ENCODE peak calls at places on chromosomes 16 and 17, in five cellular contexts. D, E, U, C and G are unnamed samples. For H3K4me1 and H3K9me3, the result is how much of the 10 kb centered on the place peaks cover.

GRCh38 chr17:30396612-30397011 is 17.9 kb downstream of the CPD start:
- DNase-seq in D (no peak), C (no peak), U (no peak), E (no peak), G (no peak)

GRCh38 chr17:4247361-4247980 is 16.3 kb downstream of the ANKFY1 start:
- DNase-seq in C (no peak), U (no peak), D (no peak), E (peak), G (no peak)

GRCh38 chr17:7307686-7308624 is 527 bp downstream of the EIF5A start:
- DNase-seq in U (peak), C (peak), D (peak), E (peak), G (peak)

GRCh38 chr16:48503779-48504178 is 106.2 kb downstream of the N4BP1 start:
- DNase-seq in E (no peak), U (peak), C (no peak), D (peak), G (peak)

GRCh38 chr17:44408786-44409185 is 19.3 kb upstream of the ITGA2B start:
- DNase-seq in U (no peak), D (no peak), E (no peak), C (no peak), G (no peak)

GRCh38 chr17:34474706-34475105 is 104.7 kb upstream of the TMEM132E start:
- DNase-seq in U (no peak), E (no peak), D (no peak), C (no peak), G (no peak)

GRCh38 chr17:73589096-73589980 is 54.9 kb downstream of the SDK2 start:
- DNase-seq in E (no peak), D (no peak), C (no peak), U (no peak), G (no peak)

GRCh38 chr17:7045492-7046126 is 1.7 kb upstream of the SLC16A11 start:
- DNase-seq in D (peak), U (no peak), E (peak), C (no peak), G (no peak)

GRCh38 chr17:5042152-5043022 is 7.2 kb upstream of the SLC52A1 start:
- DNase-seq in E (no peak), U (no peak), C (no peak), D (no peak), G (no peak)

GRCh38 chr17:79808763-79809529 is 12.1 kb upstream of the CBX8 start:
- DNase-seq in U (no peak), C (no peak), E (no peak), D (peak), G (no peak)

GRCh38 chr17:7897773-7898172 is 9.2 kb downstream of the CHD3 start:
- DNase-seq in E (no peak), C (no peak), U (no peak), D (peak), G (no peak)

GRCh38 chr17:81364278-81365147 is 30.7 kb upstream of the BAHCC1 start:
- DNase-seq in C (no peak), U (no peak), D (no peak), E (no peak), G (no peak)

GRCh38 chr17:73278465-73279453 is 17.1 kb upstream of the CPSF4L start:
- DNase-seq in C (no peak), E (peak), U (peak), D (peak), G (peak)

GRCh38 chr16:19715566-19715965 is 2.5 kb downstream of the KNOP1 start:
- DNase-seq in E (no peak), D (no peak), C (no peak), U (no peak), G (no peak)

GRCh38 chr16:11061629-11062270 is 117.4 kb downstream of the CLEC16A start:
- DNase-seq in D (no peak), U (no peak), C (no peak), E (no peak), G (no peak)

GRCh38 chr17:42026821-42027539 is 7.1 kb downstream of the NKIRAS2 start:
- DNase-seq in D (no peak), C (no peak), E (no peak), U (no peak), G (no peak)

GRCh38 chr16:4385066-4385788 is 13.6 kb downstream of the VASN start:
- DNase-seq in U (no peak), E (no peak), D (no peak), C (no peak), G (peak)

GRCh38 chr16:89973235-89973634 is 24.7 kb downstream of the DEF8 start:
- DNase-seq in D (no peak), C (no peak), E (no peak), U (no peak), G (no peak)
- H3K4me3 ChIP-seq in D (peak), C (peak), E (peak), U (peak), G (peak)

GRCh38 chr16:24988137-24988535 is 27.0 kb downstream of the ARHGAP17 start:
- DNase-seq in C (no peak), E (no peak), U (no peak), D (peak), G (no peak)
- H3K4me1 ChIP-seq in C (under half), E (under half), U (under half), D (under half), G (under half)

DNA sequence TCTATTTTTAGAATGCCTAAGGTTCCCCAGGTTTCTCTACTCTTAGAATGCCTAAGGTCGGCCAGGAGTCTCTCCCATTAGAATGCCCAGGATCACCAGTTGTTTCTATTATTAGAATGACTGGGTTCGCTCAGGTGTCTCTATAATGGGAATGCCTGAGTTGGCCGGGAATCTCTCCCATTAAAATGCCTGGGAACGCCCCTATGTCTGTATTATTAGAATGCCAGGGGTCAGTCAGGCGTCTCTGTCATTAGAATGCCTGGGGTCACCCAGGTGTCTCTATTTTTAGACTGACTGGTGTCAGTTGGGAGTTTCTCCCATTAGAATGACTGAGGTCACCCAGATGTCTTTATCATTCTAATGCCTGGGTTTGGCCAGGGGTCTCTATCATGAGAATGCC is 2252.5 kb downstream of the TP53TG3F start:
- DNase-seq in C (no peak), D (no peak), E (no peak), U (no peak), G (no peak)
- H3K9me3 ChIP-seq in C (under half), D (under half), E (under half), U (under half), G (under half)

GRCh38 chr17:76678330-76678729 is 32.4 kb downstream of the MXRA7 start:
- DNase-seq in D (no peak), U (no peak), C (no peak), E (no peak), G (no peak)
- H3K4me3 ChIP-seq in D (no peak), U (no peak), C (peak), E (no peak), G (no peak)

GRCh38 chr17:56624315-56624714 is 30.8 kb downstream of the NOG start:
- DNase-seq in D (no peak), U (no peak), C (no peak), E (no peak), G (no peak)
- H3K4me1 ChIP-seq in D (under half), U (under half), C (under half), E (under half), G (under half)

GRCh38 chr16:918068-918467 is 52.7 kb downstream of the LMF1 start:
- DNase-seq in U (no peak), C (no peak), E (no peak), D (no peak), G (peak)

GRCh38 chr16:919658-920631 is 50.8 kb downstream of the LMF1 start:
- DNase-seq in C (no peak), D (peak), E (no peak), U (no peak), G (peak)

GRCh38 chr16:917591-918061 is 53.2 kb downstream of the LMF1 start:
- DNase-seq in D (no peak), E (no peak), U (no peak), C (no peak), G (peak)

GRCh38 chr16:920722-921121 is 50.1 kb downstream of the LMF1 start:
- DNase-seq in E (no peak), C (no peak), D (peak), U (no peak), G (peak)

GRCh38 chr16:918741-919657 is 51.8 kb downstream of the LMF1 start:
- DNase-seq in C (no peak), U (no peak), D (no peak), E (no peak), G (peak)
- H3K9me3 ChIP-seq in C (under half), U (under half), D (under half), E (under half), G (under half)